ENCODE peak calls at places on chromosomes 11 and 22, in five cellular contexts. Q is COR-L47, D is AG04449, E is SW 1271, S is A549. Z is an unnamed sample.

GRCh38 chr22:32636884-32637283 is 162.3 kb downstream of the FBXO7 start:
- DNase-seq in Q (no peak), D (no peak), E (no peak), S (no peak), Z (no peak)

GRCh38 chr11:126992065-126992803 is 8.3 kb downstream of the KIRREL3 start:
- DNase-seq in Q (no peak), D (peak; percentile 98), E (no peak), S (peak; percentile 71), Z (no peak)

GRCh38 chr11:15663778-15664218 is 549.1 kb downstream of the INSC start:
- DNase-seq in Q (peak; percentile 81), D (no peak), E (no peak), S (no peak), Z (no peak)

GRCh38 chr11:45322111-45322705 is 36.1 kb upstream of the SYT13 start:
- DNase-seq in Q (no peak), D (no peak), E (no peak), S (no peak), Z (no peak)

GRCh38 chr11:111627591-111627990 is 25.3 kb downstream of the SIK2 start:
- DNase-seq in Q (no peak), D (no peak), E (no peak), S (no peak), Z (no peak)

GRCh38 chr11:43992834-43993637 is 50.6 kb downstream of the C11orf96 start:
- DNase-seq in Q (no peak), D (no peak), E (no peak), S (no peak), Z (peak; percentile 53)

GRCh38 chr11:45446426-45446825 is 160.3 kb upstream of the SYT13 start:
- DNase-seq in Q (no peak), D (no peak), E (no peak), S (no peak), Z (no peak)

GRCh38 chr22:39242809-39243442 is 1.9 kb downstream of the PDGFB start:
- DNase-seq in Q (peak; percentile 30), D (no peak), E (no peak), S (no peak), Z (no peak)

GRCh38 chr11:70414341-70415100 is 16.2 kb downstream of the CTTN start:
- DNase-seq in Q (no peak), D (no peak), E (no peak), S (no peak), Z (no peak)

GRCh38 chr11:63671322-63672155 is at the start of gene ATL3:
- DNase-seq in Q (peak; percentile 98), D (peak; percentile 53), E (peak; percentile 91), S (peak; percentile 90), Z (peak; percentile 96)

GRCh38 chr11:1475841-1476240 is 10.7 kb downstream of the MOB2 start:
- DNase-seq in Q (no peak), D (no peak), E (no peak), S (no peak), Z (peak; percentile 38)

GRCh38 chr11:45847908-45848316 is 637 bp downstream of the CRY2 start:
- DNase-seq in Q (peak; percentile 24), D (no peak), E (peak; percentile 25), S (peak; percentile 56), Z (no peak)

GRCh38 chr11:6249822-6250555 is 9.6 kb upstream of the CCKBR start:
- DNase-seq in Q (peak; percentile 12), D (peak; percentile 36), E (peak; percentile 12), S (peak; percentile 36), Z (no peak)

GRCh38 chr11:45830596-45830995 is 16.7 kb upstream of the CRY2 start:
- DNase-seq in Q (no peak), D (no peak), E (no peak), S (no peak), Z (no peak)

GRCh38 chr11:65479184-65480145 is 19.4 kb upstream of the MALAT1 start:
- DNase-seq in Q (peak; percentile 56), D (peak; percentile 81), E (no peak), S (peak; percentile 56), Z (no peak)

GRCh38 chr11:80722616-80723015 is 1281.8 kb upstream of the TENM4 start:
- DNase-seq in Q (no peak), D (no peak), E (no peak), S (no peak), Z (no peak)

GRCh38 chr11:66878554-66878953 is 21.7 kb downstream of the LRFN4 start:
- DNase-seq in Q (no peak), D (no peak), E (no peak), S (no peak), Z (no peak)

GRCh38 chr22:45880732-45881523 is 96.0 kb downstream of the WNT7B start:
- DNase-seq in Q (no peak), D (no peak), E (no peak), S (no peak), Z (no peak)

GRCh38 chr22:29744902-29745301 is 21.9 kb downstream of the ZMAT5 start:
- DNase-seq in Q (no peak), D (peak; percentile 45), E (no peak), S (no peak), Z (no peak)

GRCh38 chr11:106697058-106697457 is 321.2 kb downstream of the GUCY1A2 start:
- DNase-seq in Q (no peak), D (peak; percentile 65), E (no peak), S (no peak), Z (no peak)

GRCh38 chr22:24978308-24978707 is 25.8 kb downstream of the KIAA1671 start:
- DNase-seq in Q (no peak), D (no peak), E (no peak), S (no peak), Z (no peak)

GRCh38 chr11:94203070-94203469 is 74.4 kb downstream of the PANX1 start:
- DNase-seq in Q (no peak), D (no peak), E (no peak), S (no peak), Z (no peak)

GRCh38 chr11:111633756-111634362 is 31.6 kb downstream of the SIK2 start:
- DNase-seq in Q (peak; percentile 10), D (no peak), E (no peak), S (no peak), Z (no peak)

GRCh38 chr11:62806611-62807121 is 1.4 kb upstream of the NXF1 start:
- DNase-seq in Q (no peak), D (no peak), E (no peak), S (no peak), Z (no peak)

GRCh38 chr22:30044369-30044768 is 35.9 kb upstream of the HORMAD2 start:
- DNase-seq in Q (no peak), D (peak; percentile 72), E (no peak), S (no peak), Z (no peak)